ENCODE peak calls at places on chromosomes 12 and 14, in five cellular contexts. D is GM04503; Z is activated CD8-positive, alpha-beta memory T cell treated with anti-CD3 and anti-CD28 coated beads, Interleukin-2, amount 10 ng/mL, durations not matched to agents 7 days and 5 days; K is suprapubic skin; V is EL. U is an unnamed sample.

GRCh38 chr14:55332654-55333570 is 61.7 kb downstream of the FBXO34 start:
- DNase-seq in D (no peak), Z (peak), K (no peak), V (no peak), U (no peak)

GRCh38 chr12:85007836-85008235 is 28.2 kb downstream of the TSPAN19 start:
- DNase-seq in D (peak), Z (no peak), K (no peak), V (no peak), U (no peak)

GRCh38 chr12:50182461-50182860 is 15.3 kb upstream of the CERS5 start:
- DNase-seq in D (no peak), Z (no peak), K (no peak), V (no peak), U (no peak)

GRCh38 chr12:109595321-109595902 is 21.8 kb downstream of the MVK start:
- DNase-seq in D (no peak), Z (peak), K (no peak), V (no peak), U (no peak)

GRCh38 chr14:91873476-91874265 is 6.3 kb upstream of the TC2N start:
- DNase-seq in D (no peak), Z (peak), K (no peak), V (no peak), U (no peak)

GRCh38 chr12:31929140-31929526 is 30.1 kb upstream of the RESF1 start:
- DNase-seq in D (no peak), Z (no peak), K (no peak), V (no peak), U (no peak)

GRCh38 chr12:67430708-67431335 is 161.7 kb downstream of the CAND1 start:
- DNase-seq in D (no peak), Z (no peak), K (no peak), V (no peak), U (no peak)

GRCh38 chr14:71212093-71212492 is 304.8 kb downstream of the PCNX1 start:
- DNase-seq in D (no peak), Z (no peak), K (no peak), V (no peak), U (peak)

GRCh38 chr12:47079894-47080724 is at the start of gene AMIGO2:
- DNase-seq in D (peak), Z (peak), K (no peak), V (peak), U (no peak)

GRCh38 chr12:11649413-11650278 is at the start of gene ETV6:
- DNase-seq in D (peak), Z (peak), K (no peak), V (peak), U (no peak)

GRCh38 chr12:131128556-131128955 is 174.8 kb downstream of the ADGRD1 start:
- DNase-seq in D (no peak), Z (no peak), K (no peak), V (no peak), U (peak)